ENCODE peak calls at places on chromosomes 7 and 10, in eight cellular contexts. One of them, this sample, is unnamed.

GRCh38 chr10:30200019-30200415 is 140.6 kb upstream of the JCAD start:
- DNase-seq in upper lobe of right lung: no peak
- DNase-seq in fibroblast of lung: no peak
- DNase-seq in neuronal stem cell: no peak
- DNase-seq in gastrocnemius medialis: no peak
- DNase-seq in mesenchymal stem cell: no peak
- DNase-seq in prostate gland: no peak
- DNase-seq in cardiac muscle cell: no peak
- DNase-seq in this sample: no peak

GRCh38 chr10:20494474-20494873 is 402.6 kb downstream of the NEBL start:
- DNase-seq in upper lobe of right lung: no peak
- DNase-seq in fibroblast of lung: peak; percentile 66
- DNase-seq in neuronal stem cell: no peak
- DNase-seq in gastrocnemius medialis: no peak
- DNase-seq in mesenchymal stem cell: peak; percentile 74
- DNase-seq in prostate gland: no peak
- DNase-seq in cardiac muscle cell: no peak
- DNase-seq in this sample: no peak

GRCh38 chr7:90599892-90600555 is 3.9 kb downstream of the CDK14 start:
- DNase-seq in upper lobe of right lung: no peak
- DNase-seq in fibroblast of lung: peak; percentile 82
- DNase-seq in neuronal stem cell: no peak
- DNase-seq in gastrocnemius medialis: no peak
- DNase-seq in mesenchymal stem cell: no peak
- DNase-seq in prostate gland: no peak
- DNase-seq in cardiac muscle cell: peak; percentile 66
- DNase-seq in this sample: no peak

GRCh38 chr7:18343047-18343446 is 152.5 kb upstream of the HDAC9 start:
- DNase-seq in upper lobe of right lung: no peak
- DNase-seq in fibroblast of lung: no peak
- DNase-seq in neuronal stem cell: no peak
- DNase-seq in gastrocnemius medialis: no peak
- DNase-seq in mesenchymal stem cell: no peak
- DNase-seq in prostate gland: no peak
- DNase-seq in cardiac muscle cell: no peak
- DNase-seq in this sample: no peak

GRCh38 chr7:37083311-37084096 is 359.2 kb upstream of the AOAH start:
- DNase-seq in upper lobe of right lung: no peak
- DNase-seq in fibroblast of lung: peak; percentile 27
- DNase-seq in neuronal stem cell: no peak
- DNase-seq in gastrocnemius medialis: peak; percentile 55
- DNase-seq in mesenchymal stem cell: peak; percentile 31
- DNase-seq in prostate gland: no peak
- DNase-seq in cardiac muscle cell: peak; percentile 51
- DNase-seq in this sample: no peak

GRCh38 chr10:60405172-60405571 is 15.5 kb upstream of the ANK3 start:
- DNase-seq in upper lobe of right lung: no peak
- DNase-seq in fibroblast of lung: no peak
- DNase-seq in neuronal stem cell: no peak
- DNase-seq in gastrocnemius medialis: no peak
- DNase-seq in mesenchymal stem cell: no peak
- DNase-seq in prostate gland: no peak
- DNase-seq in cardiac muscle cell: no peak
- DNase-seq in this sample: no peak

GRCh38 chr7:96061844-96062243 is 260.1 kb downstream of the SLC25A13 start:
- DNase-seq in upper lobe of right lung: no peak
- DNase-seq in fibroblast of lung: peak; percentile 68
- DNase-seq in neuronal stem cell: no peak
- DNase-seq in gastrocnemius medialis: no peak
- DNase-seq in mesenchymal stem cell: no peak
- DNase-seq in prostate gland: peak; percentile 24
- DNase-seq in cardiac muscle cell: peak; percentile 18
- DNase-seq in this sample: no peak

GRCh38 chr10:89744021-89744420 is 42.6 kb downstream of the KIF20B start:
- DNase-seq in upper lobe of right lung: no peak
- DNase-seq in fibroblast of lung: peak; percentile 29
- DNase-seq in neuronal stem cell: no peak
- DNase-seq in gastrocnemius medialis: no peak
- DNase-seq in mesenchymal stem cell: peak; percentile 48
- DNase-seq in prostate gland: no peak
- DNase-seq in cardiac muscle cell: peak; percentile 30
- DNase-seq in this sample: no peak

GRCh38 chr10:29130190-29130673 is 158.6 kb upstream of the LYZL1 start:
- DNase-seq in upper lobe of right lung: no peak
- DNase-seq in fibroblast of lung: peak; percentile 56
- DNase-seq in neuronal stem cell: no peak
- DNase-seq in gastrocnemius medialis: no peak
- DNase-seq in mesenchymal stem cell: peak; percentile 56
- DNase-seq in prostate gland: no peak
- DNase-seq in cardiac muscle cell: peak; percentile 66
- DNase-seq in this sample: no peak

GRCh38 chr7:121449735-121450134 is 53.6 kb upstream of the FAM3C start:
- DNase-seq in upper lobe of right lung: no peak
- DNase-seq in fibroblast of lung: no peak
- DNase-seq in neuronal stem cell: no peak
- DNase-seq in gastrocnemius medialis: no peak
- DNase-seq in mesenchymal stem cell: no peak
- DNase-seq in prostate gland: no peak
- DNase-seq in cardiac muscle cell: peak; percentile 36
- DNase-seq in this sample: no peak

GRCh38 chr10:93417264-93417663 is 64.9 kb downstream of the MYOF start:
- DNase-seq in upper lobe of right lung: no peak
- DNase-seq in fibroblast of lung: no peak
- DNase-seq in neuronal stem cell: no peak
- DNase-seq in gastrocnemius medialis: peak; percentile 57
- DNase-seq in mesenchymal stem cell: no peak
- DNase-seq in prostate gland: no peak
- DNase-seq in cardiac muscle cell: no peak
- DNase-seq in this sample: no peak

GRCh38 chr10:131019696-131020095 is 291.8 kb downstream of the TCERG1L start:
- DNase-seq in upper lobe of right lung: peak; percentile 61
- DNase-seq in fibroblast of lung: no peak
- DNase-seq in neuronal stem cell: no peak
- DNase-seq in gastrocnemius medialis: no peak
- DNase-seq in mesenchymal stem cell: no peak
- DNase-seq in prostate gland: no peak
- DNase-seq in cardiac muscle cell: no peak
- DNase-seq in this sample: no peak

GRCh38 chr10:131021246-131021895 is 290.1 kb downstream of the TCERG1L start:
- DNase-seq in upper lobe of right lung: peak; percentile 40
- DNase-seq in fibroblast of lung: no peak
- DNase-seq in neuronal stem cell: no peak
- DNase-seq in gastrocnemius medialis: no peak
- DNase-seq in mesenchymal stem cell: no peak
- DNase-seq in prostate gland: no peak
- DNase-seq in cardiac muscle cell: no peak
- DNase-seq in this sample: no peak

GRCh38 chr10:131022369-131022768 is 289.2 kb downstream of the TCERG1L start:
- DNase-seq in upper lobe of right lung: peak; percentile 53
- DNase-seq in fibroblast of lung: no peak
- DNase-seq in neuronal stem cell: no peak
- DNase-seq in gastrocnemius medialis: no peak
- DNase-seq in mesenchymal stem cell: no peak
- DNase-seq in prostate gland: no peak
- DNase-seq in cardiac muscle cell: no peak
- DNase-seq in this sample: no peak

GRCh38 chr10:131021967-131022366 is 289.6 kb downstream of the TCERG1L start:
- DNase-seq in upper lobe of right lung: no peak
- DNase-seq in fibroblast of lung: no peak
- DNase-seq in neuronal stem cell: no peak
- DNase-seq in gastrocnemius medialis: no peak
- DNase-seq in mesenchymal stem cell: no peak
- DNase-seq in prostate gland: no peak
- DNase-seq in cardiac muscle cell: no peak
- DNase-seq in this sample: no peak

DNA sequence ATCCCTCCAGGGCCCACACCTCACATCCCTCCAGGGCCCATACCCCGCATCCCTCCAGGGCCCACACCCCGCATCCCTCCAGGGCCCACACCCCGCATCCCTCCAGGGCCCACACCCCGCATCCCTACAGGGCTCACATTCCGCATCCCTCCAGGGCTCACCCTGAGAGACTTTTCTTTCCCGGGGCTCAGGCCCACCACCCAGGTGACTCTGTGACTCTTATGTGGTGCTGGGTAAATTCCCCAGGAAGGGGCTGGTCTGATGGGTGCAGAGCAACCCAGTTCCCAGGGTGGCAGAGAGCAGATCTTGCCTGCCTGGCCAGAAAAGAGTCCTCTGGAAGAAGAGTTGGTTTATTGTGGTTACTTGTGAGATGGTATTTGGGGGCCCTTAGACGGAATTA is 290.7 kb downstream of the TCERG1L start:
- DNase-seq in upper lobe of right lung: peak; percentile 41
- DNase-seq in fibroblast of lung: no peak
- DNase-seq in neuronal stem cell: no peak
- DNase-seq in gastrocnemius medialis: no peak
- DNase-seq in mesenchymal stem cell: no peak
- DNase-seq in prostate gland: no peak
- DNase-seq in cardiac muscle cell: no peak
- DNase-seq in this sample: no peak
- H3K4me1 ChIP-seq in upper lobe of right lung: no peaks in the 10 kb centered on the region
- H3K4me1 ChIP-seq in fibroblast of lung: no peaks in the 10 kb centered on the region
- H3K4me1 ChIP-seq in neuronal stem cell: peaks cover 2% of the 10 kb centered on the region
- H3K4me1 ChIP-seq in gastrocnemius medialis: no peaks in the 10 kb centered on the region
- H3K4me1 ChIP-seq in mesenchymal stem cell: no peaks in the 10 kb centered on the region
- H3K4me1 ChIP-seq in prostate gland: no peaks in the 10 kb centered on the region
- H3K4me1 ChIP-seq in cardiac muscle cell: no peaks in the 10 kb centered on the region
- H3K4me1 ChIP-seq in this sample: no peaks in the 10 kb centered on the region

DNA sequence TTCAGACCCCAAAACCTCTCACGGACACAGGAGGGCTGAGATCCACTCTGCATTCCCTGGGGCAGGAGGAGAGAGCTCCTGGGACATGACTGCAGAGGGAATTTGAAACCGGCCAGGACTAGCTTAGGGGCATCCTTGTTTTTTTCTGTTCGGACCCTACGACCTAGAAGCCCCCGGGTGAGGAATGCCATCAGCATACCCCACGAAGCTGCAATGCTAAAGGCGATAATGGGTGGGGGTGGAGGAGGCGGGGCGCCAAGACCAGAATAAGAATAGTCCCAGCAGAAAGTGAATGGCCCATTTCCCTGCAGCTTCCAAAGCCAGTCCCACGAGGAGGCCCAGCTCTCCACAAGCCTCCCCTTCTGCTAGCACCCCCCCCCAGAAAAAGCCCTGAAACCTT is 4.0 kb downstream of the PDGFA start:
- DNase-seq in upper lobe of right lung: no peak
- DNase-seq in fibroblast of lung: no peak
- DNase-seq in neuronal stem cell: no peak
- DNase-seq in gastrocnemius medialis: no peak
- DNase-seq in mesenchymal stem cell: no peak
- DNase-seq in prostate gland: no peak
- DNase-seq in cardiac muscle cell: no peak
- DNase-seq in this sample: no peak
- H3K4me1 ChIP-seq in upper lobe of right lung: peaks cover 24% of the 10 kb centered on the region
- H3K4me1 ChIP-seq in fibroblast of lung: peaks cover 18% of the 10 kb centered on the region
- H3K4me1 ChIP-seq in neuronal stem cell: peaks cover 20% of the 10 kb centered on the region
- H3K4me1 ChIP-seq in gastrocnemius medialis: peaks cover 24% of the 10 kb centered on the region
- H3K4me1 ChIP-seq in mesenchymal stem cell: peaks cover 44% of the 10 kb centered on the region
- H3K4me1 ChIP-seq in prostate gland: peaks cover 30% of the 10 kb centered on the region
- H3K4me1 ChIP-seq in cardiac muscle cell: peaks cover 12% of the 10 kb centered on the region
- H3K4me1 ChIP-seq in this sample: peaks cover 33% of the 10 kb centered on the region

DNA sequence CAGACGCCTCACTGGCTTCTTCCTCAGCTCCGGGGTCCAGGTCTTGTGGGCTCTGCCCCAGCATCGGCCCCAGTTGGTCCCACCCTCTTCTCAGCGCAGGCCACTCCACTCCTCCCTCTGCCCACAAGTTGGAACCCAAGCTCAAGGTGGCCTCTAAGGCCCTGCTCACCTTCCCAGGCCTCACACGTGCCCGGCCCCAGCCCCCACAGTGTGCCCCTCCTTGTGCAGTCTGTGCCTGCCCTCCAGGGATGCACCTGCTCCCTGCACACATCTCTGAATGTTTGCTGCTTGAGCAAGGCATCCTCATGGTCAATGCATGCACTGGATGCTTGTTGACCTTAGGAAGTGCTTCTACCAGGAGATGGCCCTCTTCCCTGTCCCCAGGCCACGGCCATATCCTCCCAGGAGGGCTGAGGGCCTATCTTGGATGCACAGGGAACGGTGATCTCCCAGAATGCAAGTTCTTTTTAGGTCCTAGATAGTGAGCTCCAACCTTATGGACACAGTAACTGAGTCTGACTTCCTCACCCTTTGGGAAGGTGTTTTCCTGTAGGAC is 7.7 kb upstream of the AEBP1 start:
- DNase-seq in upper lobe of right lung: no peak
- DNase-seq in fibroblast of lung: no peak
- DNase-seq in neuronal stem cell: no peak
- DNase-seq in gastrocnemius medialis: no peak
- DNase-seq in mesenchymal stem cell: no peak
- DNase-seq in prostate gland: no peak
- DNase-seq in cardiac muscle cell: no peak
- DNase-seq in this sample: peak; percentile 70
- H3K4me1 ChIP-seq in upper lobe of right lung: no peaks in the 10 kb centered on the region
- H3K4me1 ChIP-seq in fibroblast of lung: peaks cover 9% of the 10 kb centered on the region
- H3K4me1 ChIP-seq in neuronal stem cell: peaks cover 5% of the 10 kb centered on the region
- H3K4me1 ChIP-seq in gastrocnemius medialis: no peaks in the 10 kb centered on the region
- H3K4me1 ChIP-seq in mesenchymal stem cell: peaks cover 12% of the 10 kb centered on the region
- H3K4me1 ChIP-seq in prostate gland: no peaks in the 10 kb centered on the region
- H3K4me1 ChIP-seq in cardiac muscle cell: peaks cover 2% of the 10 kb centered on the region
- H3K4me1 ChIP-seq in this sample: peaks cover 77% of the 10 kb centered on the region

GRCh38 chr10:132450825-132451505 is 54.0 kb downstream of the PWWP2B start:
- DNase-seq in upper lobe of right lung: no peak
- DNase-seq in fibroblast of lung: no peak
- DNase-seq in neuronal stem cell: no peak
- DNase-seq in gastrocnemius medialis: no peak
- DNase-seq in mesenchymal stem cell: no peak
- DNase-seq in prostate gland: no peak
- DNase-seq in cardiac muscle cell: no peak
- DNase-seq in this sample: no peak

GRCh38 chr10:132453470-132453861 is 56.5 kb downstream of the PWWP2B start:
- DNase-seq in upper lobe of right lung: no peak
- DNase-seq in fibroblast of lung: no peak
- DNase-seq in neuronal stem cell: no peak
- DNase-seq in gastrocnemius medialis: no peak
- DNase-seq in mesenchymal stem cell: no peak
- DNase-seq in prostate gland: no peak
- DNase-seq in cardiac muscle cell: no peak
- DNase-seq in this sample: no peak

GRCh38 chr10:132451506-132452215 is 54.7 kb downstream of the PWWP2B start:
- DNase-seq in upper lobe of right lung: no peak
- DNase-seq in fibroblast of lung: no peak
- DNase-seq in neuronal stem cell: no peak
- DNase-seq in gastrocnemius medialis: no peak
- DNase-seq in mesenchymal stem cell: no peak
- DNase-seq in prostate gland: no peak
- DNase-seq in cardiac muscle cell: no peak
- DNase-seq in this sample: no peak

GRCh38 chr10:132452651-132453469 is 55.9 kb downstream of the PWWP2B start:
- DNase-seq in upper lobe of right lung: peak; percentile 95
- DNase-seq in fibroblast of lung: peak; percentile 53
- DNase-seq in neuronal stem cell: peak; percentile 68
- DNase-seq in gastrocnemius medialis: peak; percentile 71
- DNase-seq in mesenchymal stem cell: peak; percentile 74
- DNase-seq in prostate gland: peak; percentile 84
- DNase-seq in cardiac muscle cell: peak; percentile 71
- DNase-seq in this sample: peak; percentile 85

DNA sequence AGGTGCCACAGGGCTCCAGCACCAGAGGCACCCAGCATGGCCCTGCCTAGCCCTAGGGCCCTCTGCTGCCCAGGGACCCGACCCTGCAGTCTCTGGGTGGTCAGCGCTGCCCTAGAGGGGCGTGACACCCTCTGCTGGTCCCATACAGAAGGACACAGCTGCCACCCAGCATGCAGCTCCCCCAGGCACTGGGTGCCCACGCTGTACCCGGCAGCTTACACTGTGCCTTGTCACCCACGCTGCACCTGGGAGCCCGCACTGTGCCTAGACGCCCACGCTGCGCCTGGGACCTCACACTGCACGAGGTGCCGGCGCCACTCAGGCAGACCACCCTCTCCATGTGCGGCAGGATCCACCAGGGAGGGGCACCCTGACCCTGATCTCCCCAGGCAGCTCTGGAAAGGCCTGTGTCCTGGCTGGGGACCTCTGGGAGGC is 55.2 kb downstream of the PWWP2B start:
- DNase-seq in upper lobe of right lung: no peak
- DNase-seq in fibroblast of lung: no peak
- DNase-seq in neuronal stem cell: no peak
- DNase-seq in gastrocnemius medialis: no peak
- DNase-seq in mesenchymal stem cell: no peak
- DNase-seq in prostate gland: no peak
- DNase-seq in cardiac muscle cell: no peak
- DNase-seq in this sample: no peak
- H3K4me1 ChIP-seq in upper lobe of right lung: peaks cover 28% of the 10 kb centered on the region
- H3K4me1 ChIP-seq in fibroblast of lung: no peaks in the 10 kb centered on the region
- H3K4me1 ChIP-seq in neuronal stem cell: peaks cover 15% of the 10 kb centered on the region
- H3K4me1 ChIP-seq in gastrocnemius medialis: peaks cover 8% of the 10 kb centered on the region
- H3K4me1 ChIP-seq in mesenchymal stem cell: peaks cover 29% of the 10 kb centered on the region
- H3K4me1 ChIP-seq in prostate gland: peaks cover 17% of the 10 kb centered on the region
- H3K4me1 ChIP-seq in cardiac muscle cell: peaks cover 15% of the 10 kb centered on the region
- H3K4me1 ChIP-seq in this sample: peaks cover 25% of the 10 kb centered on the region

This sample was measured in DND-41.